ENCODE peak calls at places on chromosomes 1 and 21, in eight cellular contexts. One of them, this sample, is unnamed.

GRCh38 chr1:115331531-115332331 is 6.3 kb downstream of the NGF start:
- DNase-seq in foreskin keratinocyte: no peak
- DNase-seq in left ventricle myocardium inferior: no peak
- DNase-seq in H9: no peak
- DNase-seq in cardiac muscle cell: no peak
- DNase-seq in A549: no peak
- DNase-seq in heart left ventricle: no peak
- DNase-seq in CD4-positive, alpha-beta T cell: no peak
- DNase-seq in this sample: no peak

GRCh38 chr1:45397285-45397684 is 57.0 kb upstream of the MUTYH start:
- DNase-seq in cardiac muscle cell: no peak
- DNase-seq in A549: no peak
- DNase-seq in H9: no peak
- DNase-seq in CD4-positive, alpha-beta T cell: no peak
- DNase-seq in heart left ventricle: no peak
- DNase-seq in foreskin keratinocyte: no peak
- DNase-seq in left ventricle myocardium inferior: no peak
- DNase-seq in this sample: no peak

GRCh38 chr1:53308512-53308911 is 19.4 kb downstream of the LRP8 start:
- DNase-seq in heart left ventricle: no peak
- DNase-seq in A549: no peak
- DNase-seq in CD4-positive, alpha-beta T cell: no peak
- DNase-seq in H9: no peak
- DNase-seq in left ventricle myocardium inferior: no peak
- DNase-seq in foreskin keratinocyte: no peak
- DNase-seq in cardiac muscle cell: no peak
- DNase-seq in this sample: peak

GRCh38 chr1:208604295-208604694 is 360.1 kb upstream of the PLXNA2 start:
- DNase-seq in foreskin keratinocyte: peak
- DNase-seq in CD4-positive, alpha-beta T cell: no peak
- DNase-seq in A549: no peak
- DNase-seq in left ventricle myocardium inferior: no peak
- DNase-seq in H9: no peak
- DNase-seq in cardiac muscle cell: peak
- DNase-seq in heart left ventricle: no peak
- DNase-seq in this sample: no peak

GRCh38 chr1:205271277-205271676 is 43.5 kb downstream of the TMCC2 start:
- DNase-seq in cardiac muscle cell: peak
- DNase-seq in foreskin keratinocyte: no peak
- DNase-seq in left ventricle myocardium inferior: peak
- DNase-seq in heart left ventricle: no peak
- DNase-seq in H9: no peak
- DNase-seq in CD4-positive, alpha-beta T cell: no peak
- DNase-seq in A549: no peak
- DNase-seq in this sample: no peak

GRCh38 chr1:207890136-207890738 is 20.7 kb downstream of the CD34 start:
- DNase-seq in foreskin keratinocyte: peak
- DNase-seq in H9: no peak
- DNase-seq in A549: no peak
- DNase-seq in heart left ventricle: peak
- DNase-seq in CD4-positive, alpha-beta T cell: no peak
- DNase-seq in cardiac muscle cell: peak
- DNase-seq in left ventricle myocardium inferior: peak
- DNase-seq in this sample: no peak

GRCh38 chr1:199508653-199509052 is 518.9 kb upstream of the NR5A2 start:
- DNase-seq in heart left ventricle: no peak
- DNase-seq in cardiac muscle cell: no peak
- DNase-seq in A549: no peak
- DNase-seq in left ventricle myocardium inferior: no peak
- DNase-seq in foreskin keratinocyte: peak
- DNase-seq in H9: no peak
- DNase-seq in CD4-positive, alpha-beta T cell: no peak
- DNase-seq in this sample: no peak

GRCh38 chr1:178571807-178572206 is 58.9 kb downstream of the TEX35 start:
- DNase-seq in foreskin keratinocyte: no peak
- DNase-seq in H9: no peak
- DNase-seq in A549: no peak
- DNase-seq in CD4-positive, alpha-beta T cell: no peak
- DNase-seq in heart left ventricle: no peak
- DNase-seq in cardiac muscle cell: no peak
- DNase-seq in left ventricle myocardium inferior: no peak
- DNase-seq in this sample: no peak

GRCh38 chr1:94418664-94419655 is 771 bp downstream of the ABCD3 start:
- DNase-seq in cardiac muscle cell: peak
- DNase-seq in heart left ventricle: peak
- DNase-seq in left ventricle myocardium inferior: peak
- DNase-seq in A549: peak
- DNase-seq in CD4-positive, alpha-beta T cell: no peak
- DNase-seq in foreskin keratinocyte: no peak
- DNase-seq in H9: peak
- DNase-seq in this sample: peak

GRCh38 chr1:94416901-94417701 is 1.1 kb upstream of the ABCD3 start:
- DNase-seq in H9: no peak
- DNase-seq in CD4-positive, alpha-beta T cell: no peak
- DNase-seq in cardiac muscle cell: peak
- DNase-seq in left ventricle myocardium inferior: no peak
- DNase-seq in heart left ventricle: peak
- DNase-seq in foreskin keratinocyte: no peak
- DNase-seq in A549: peak
- DNase-seq in this sample: peak

GRCh38 chr1:94422115-94422820 is 4.1 kb downstream of the ABCD3 start:
- DNase-seq in H9: no peak
- DNase-seq in foreskin keratinocyte: no peak
- DNase-seq in heart left ventricle: no peak
- DNase-seq in cardiac muscle cell: no peak
- DNase-seq in CD4-positive, alpha-beta T cell: no peak
- DNase-seq in A549: no peak
- DNase-seq in left ventricle myocardium inferior: no peak
- DNase-seq in this sample: peak

GRCh38 chr1:94417702-94417961 is 557 bp upstream of the ABCD3 start:
- DNase-seq in H9: no peak
- DNase-seq in left ventricle myocardium inferior: no peak
- DNase-seq in A549: no peak
- DNase-seq in CD4-positive, alpha-beta T cell: no peak
- DNase-seq in foreskin keratinocyte: no peak
- DNase-seq in cardiac muscle cell: no peak
- DNase-seq in heart left ventricle: no peak
- DNase-seq in this sample: no peak

GRCh38 chr1:94417962-94418663 is at the start of gene ABCD3:
- DNase-seq in cardiac muscle cell: peak
- DNase-seq in A549: peak
- DNase-seq in foreskin keratinocyte: peak
- DNase-seq in heart left ventricle: peak
- DNase-seq in left ventricle myocardium inferior: peak
- DNase-seq in CD4-positive, alpha-beta T cell: peak
- DNase-seq in H9: peak
- DNase-seq in this sample: peak
- H3K27ac ChIP-seq in cardiac muscle cell: peak
- H3K27ac ChIP-seq in A549: peak
- H3K27ac ChIP-seq in foreskin keratinocyte: peak
- H3K27ac ChIP-seq in heart left ventricle: peak
- H3K27ac ChIP-seq in left ventricle myocardium inferior: peak
- H3K27ac ChIP-seq in CD4-positive, alpha-beta T cell: peak
- H3K27ac ChIP-seq in H9: no peak
- H3K27ac ChIP-seq in this sample: peak

DNA sequence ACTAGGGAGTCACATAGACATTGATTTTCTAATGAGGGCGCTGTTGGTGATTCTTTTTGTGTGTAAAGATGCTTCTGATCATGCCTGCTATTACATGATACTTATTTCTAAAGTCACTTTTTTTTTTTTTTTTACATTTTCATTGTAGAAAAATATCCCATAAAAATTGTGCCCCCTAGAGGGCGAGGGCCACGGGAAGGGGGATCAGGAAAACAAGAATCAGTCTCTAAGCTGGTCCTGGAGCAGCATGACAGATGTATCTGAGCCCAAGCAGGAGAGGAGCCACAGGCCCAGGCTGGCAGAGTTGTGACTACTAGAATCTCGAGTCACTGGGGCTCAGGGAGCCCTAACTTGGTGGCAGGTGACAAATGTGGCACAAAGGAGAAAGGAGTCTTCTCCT is 28.1 kb downstream of the ZSCAN20 start:
- DNase-seq in A549: no peak
- DNase-seq in foreskin keratinocyte: no peak
- DNase-seq in cardiac muscle cell: no peak
- DNase-seq in heart left ventricle: no peak
- DNase-seq in CD4-positive, alpha-beta T cell: no peak
- DNase-seq in left ventricle myocardium inferior: no peak
- DNase-seq in H9: no peak
- DNase-seq in this sample: peak
- TF ChIP-seq CTCF in A549: no peak
- TF ChIP-seq CTCF in foreskin keratinocyte: peak
- TF ChIP-seq CTCF in cardiac muscle cell: peak
- TF ChIP-seq CTCF in heart left ventricle: no peak
- TF ChIP-seq CTCF in CD4-positive, alpha-beta T cell: no peak
- TF ChIP-seq CTCF in left ventricle myocardium inferior: no peak
- TF ChIP-seq CTCF in H9: peak
- TF ChIP-seq CTCF in this sample: peak

DNA sequence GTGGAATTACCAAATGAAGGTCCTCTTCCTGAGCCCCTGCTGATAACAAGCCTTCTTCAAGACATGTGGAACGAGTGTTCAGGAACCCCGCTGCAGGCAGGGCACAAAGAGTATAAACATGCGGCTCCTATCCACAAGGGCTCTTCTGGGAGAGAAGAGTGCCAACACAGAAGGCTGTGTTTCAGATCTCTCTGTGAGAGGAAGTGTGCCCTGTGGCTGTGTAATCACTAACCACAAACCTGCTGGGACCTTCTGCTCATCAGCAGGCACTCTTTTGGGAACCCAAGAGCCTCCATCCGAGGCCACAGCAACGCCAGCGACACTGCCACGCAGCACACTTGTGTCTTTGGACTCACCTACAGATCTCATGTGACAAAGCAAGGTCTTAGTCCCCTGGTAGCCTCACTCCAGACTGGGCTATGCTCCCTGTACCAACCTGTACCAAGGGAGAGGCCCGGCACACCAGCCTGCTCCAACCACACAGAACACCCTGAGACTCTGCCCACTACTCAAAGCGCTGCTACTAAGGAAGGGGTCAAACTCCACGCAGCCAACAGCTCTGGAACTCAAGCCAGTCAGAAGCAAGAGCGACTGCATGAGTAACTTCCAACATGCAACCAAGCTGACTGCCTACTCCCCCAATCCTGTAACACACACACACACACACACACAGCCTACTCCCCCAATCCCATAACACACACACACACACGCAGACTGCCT is 7.8 kb downstream of the PTTG1IP start:
- DNase-seq in foreskin keratinocyte: no peak
- DNase-seq in H9: no peak
- DNase-seq in CD4-positive, alpha-beta T cell: no peak
- DNase-seq in A549: no peak
- DNase-seq in cardiac muscle cell: peak
- DNase-seq in heart left ventricle: peak
- DNase-seq in left ventricle myocardium inferior: no peak
- DNase-seq in this sample: no peak
- H3K27ac ChIP-seq in foreskin keratinocyte: no peak
- H3K27ac ChIP-seq in H9: no peak
- H3K27ac ChIP-seq in CD4-positive, alpha-beta T cell: peak
- H3K27ac ChIP-seq in A549: peak
- H3K27ac ChIP-seq in cardiac muscle cell: no peak
- H3K27ac ChIP-seq in heart left ventricle: no peak
- H3K27ac ChIP-seq in left ventricle myocardium inferior: peak
- H3K27ac ChIP-seq in this sample: no peak

GRCh38 chr1:3483380-3483779 is 28.9 kb downstream of the ARHGEF16 start:
- DNase-seq in H9: no peak
- DNase-seq in heart left ventricle: no peak
- DNase-seq in CD4-positive, alpha-beta T cell: no peak
- DNase-seq in foreskin keratinocyte: no peak
- DNase-seq in left ventricle myocardium inferior: no peak
- DNase-seq in cardiac muscle cell: no peak
- DNase-seq in A549: no peak
- DNase-seq in this sample: no peak

GRCh38 chr1:3481046-3481445 is 26.6 kb downstream of the ARHGEF16 start:
- DNase-seq in heart left ventricle: no peak
- DNase-seq in foreskin keratinocyte: no peak
- DNase-seq in H9: no peak
- DNase-seq in cardiac muscle cell: no peak
- DNase-seq in A549: no peak
- DNase-seq in CD4-positive, alpha-beta T cell: no peak
- DNase-seq in left ventricle myocardium inferior: no peak
- DNase-seq in this sample: no peak

GRCh38 chr1:3483801-3484444 is 29.5 kb downstream of the ARHGEF16 start:
- DNase-seq in foreskin keratinocyte: no peak
- DNase-seq in left ventricle myocardium inferior: no peak
- DNase-seq in cardiac muscle cell: peak
- DNase-seq in H9: peak
- DNase-seq in heart left ventricle: no peak
- DNase-seq in CD4-positive, alpha-beta T cell: peak
- DNase-seq in A549: peak
- DNase-seq in this sample: peak

GRCh38 chr1:3481836-3482589 is 27.5 kb downstream of the ARHGEF16 start:
- DNase-seq in H9: no peak
- DNase-seq in cardiac muscle cell: no peak
- DNase-seq in A549: peak
- DNase-seq in CD4-positive, alpha-beta T cell: no peak
- DNase-seq in foreskin keratinocyte: peak
- DNase-seq in left ventricle myocardium inferior: no peak
- DNase-seq in heart left ventricle: no peak
- DNase-seq in this sample: no peak

DNA sequence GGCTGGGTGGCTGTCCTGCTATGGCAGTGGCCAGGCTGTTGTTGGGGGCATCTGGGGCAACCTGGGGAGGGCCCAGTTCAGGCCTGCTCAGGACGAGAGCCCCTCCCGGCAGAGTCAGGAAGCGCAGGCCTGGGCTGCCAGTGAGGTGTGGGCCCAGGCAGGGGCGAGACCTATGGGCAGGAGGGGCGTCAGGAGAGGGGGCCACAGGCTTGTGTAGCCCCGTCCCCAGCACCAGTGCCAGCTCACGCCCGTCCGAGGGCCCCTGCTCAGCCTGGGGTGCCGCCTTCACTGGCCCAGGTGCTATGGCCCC is 28.1 kb downstream of the ARHGEF16 start:
- DNase-seq in left ventricle myocardium inferior: no peak
- DNase-seq in CD4-positive, alpha-beta T cell: no peak
- DNase-seq in A549: no peak
- DNase-seq in cardiac muscle cell: no peak
- DNase-seq in H9: peak
- DNase-seq in heart left ventricle: no peak
- DNase-seq in foreskin keratinocyte: no peak
- DNase-seq in this sample: peak
- TF ChIP-seq CTCF in left ventricle myocardium inferior: no peak
- TF ChIP-seq CTCF in CD4-positive, alpha-beta T cell: no peak
- TF ChIP-seq CTCF in A549: no peak
- TF ChIP-seq CTCF in cardiac muscle cell: no peak
- TF ChIP-seq CTCF in H9: peak
- TF ChIP-seq CTCF in heart left ventricle: no peak
- TF ChIP-seq CTCF in foreskin keratinocyte: peak
- TF ChIP-seq CTCF in this sample: peak

This sample was measured in WERI-Rb-1.